ENCODE peak calls at places on chromosomes 11 and 22, in five cellular contexts. One of them, this sample, is unnamed. For H4K20me1, the result is how much of the 10 kb centered on the place peaks cover.

GRCh38 chr11:67410984-67411784 is 4.3 kb upstream of the CARNS1 start:
- DNase-seq in OCI-LY7: no peak
- DNase-seq in fibroblast of lung: no peak
- DNase-seq in hepatocyte: no peak
- DNase-seq in PC-3: no peak
- DNase-seq in this sample: no peak

GRCh38 chr22:26348810-26349526 is 80.1 kb upstream of the ASPHD2 start:
- DNase-seq in OCI-LY7: no peak
- DNase-seq in fibroblast of lung: no peak
- DNase-seq in hepatocyte: no peak
- DNase-seq in PC-3: no peak
- DNase-seq in this sample: no peak

GRCh38 chr22:50703726-50704509 is 31.3 kb downstream of the SHANK3 start:
- DNase-seq in OCI-LY7: no peak
- DNase-seq in fibroblast of lung: no peak
- DNase-seq in hepatocyte: no peak
- DNase-seq in PC-3: no peak
- DNase-seq in this sample: no peak

GRCh38 chr11:65700377-65700776 is 11.7 kb upstream of the KAT5 start:
- DNase-seq in OCI-LY7: no peak
- DNase-seq in fibroblast of lung: no peak
- DNase-seq in hepatocyte: no peak
- DNase-seq in PC-3: no peak
- DNase-seq in this sample: no peak

GRCh38 chr11:62592216-62592815 is 993 bp upstream of the TUT1 start:
- DNase-seq in OCI-LY7: peak
- DNase-seq in fibroblast of lung: no peak
- DNase-seq in hepatocyte: no peak
- DNase-seq in PC-3: no peak
- DNase-seq in this sample: no peak

GRCh38 chr22:19422440-19423301 is 8.9 kb downstream of the HIRA start:
- DNase-seq in OCI-LY7: no peak
- DNase-seq in fibroblast of lung: no peak
- DNase-seq in hepatocyte: no peak
- DNase-seq in PC-3: no peak
- DNase-seq in this sample: peak

GRCh38 chr11:115471367-115471766 is 32.8 kb downstream of the CADM1 start:
- DNase-seq in OCI-LY7: peak
- DNase-seq in fibroblast of lung: peak
- DNase-seq in hepatocyte: peak
- DNase-seq in PC-3: no peak
- DNase-seq in this sample: no peak

GRCh38 chr11:84795698-84796097 is 831.4 kb downstream of the DLG2 start:
- DNase-seq in OCI-LY7: no peak
- DNase-seq in fibroblast of lung: no peak
- DNase-seq in hepatocyte: no peak
- DNase-seq in PC-3: no peak
- DNase-seq in this sample: no peak

GRCh38 chr11:61532136-61533038 is 23.8 kb downstream of the LRRC10B start:
- DNase-seq in OCI-LY7: peak
- DNase-seq in fibroblast of lung: no peak
- DNase-seq in hepatocyte: peak
- DNase-seq in PC-3: peak
- DNase-seq in this sample: peak

GRCh38 chr22:46667245-46667623 is 47.0 kb downstream of the GRAMD4 start:
- DNase-seq in OCI-LY7: no peak
- DNase-seq in fibroblast of lung: no peak
- DNase-seq in hepatocyte: no peak
- DNase-seq in PC-3: no peak
- DNase-seq in this sample: no peak

GRCh38 chr11:126544311-126545056 is 189.0 kb downstream of the ST3GAL4 start:
- DNase-seq in OCI-LY7: no peak
- DNase-seq in fibroblast of lung: peak
- DNase-seq in hepatocyte: peak
- DNase-seq in PC-3: peak
- DNase-seq in this sample: peak

GRCh38 chr11:125128450-125128849 is 17.0 kb upstream of the TMEM218 start:
- DNase-seq in OCI-LY7: no peak
- DNase-seq in fibroblast of lung: peak
- DNase-seq in hepatocyte: no peak
- DNase-seq in PC-3: peak
- DNase-seq in this sample: peak

GRCh38 chr11:15969701-15970329 is 386.5 kb downstream of the SOX6 start:
- DNase-seq in OCI-LY7: no peak
- DNase-seq in fibroblast of lung: peak
- DNase-seq in hepatocyte: no peak
- DNase-seq in PC-3: no peak
- DNase-seq in this sample: peak

GRCh38 chr11:98625526-98625925 is 395.2 kb upstream of the CNTN5 start:
- DNase-seq in OCI-LY7: no peak
- DNase-seq in fibroblast of lung: no peak
- DNase-seq in hepatocyte: no peak
- DNase-seq in PC-3: no peak
- DNase-seq in this sample: no peak

GRCh38 chr11:31651822-31652221 is 142.3 kb downstream of the ELP4 start:
- DNase-seq in OCI-LY7: no peak
- DNase-seq in fibroblast of lung: no peak
- DNase-seq in hepatocyte: no peak
- DNase-seq in PC-3: no peak
- DNase-seq in this sample: no peak

GRCh38 chr11:88543902-88544655 is 206.5 kb upstream of the CTSC start:
- DNase-seq in OCI-LY7: peak
- DNase-seq in fibroblast of lung: peak
- DNase-seq in hepatocyte: peak
- DNase-seq in PC-3: peak
- DNase-seq in this sample: peak

GRCh38 chr11:76263657-76264056 is 57.4 kb upstream of the WNT11 start:
- DNase-seq in OCI-LY7: no peak
- DNase-seq in fibroblast of lung: no peak
- DNase-seq in hepatocyte: no peak
- DNase-seq in PC-3: no peak
- DNase-seq in this sample: no peak

GRCh38 chr11:65204646-65205601 is 23.2 kb downstream of the CAPN1 start:
- DNase-seq in OCI-LY7: peak
- DNase-seq in fibroblast of lung: peak
- DNase-seq in hepatocyte: peak
- DNase-seq in PC-3: peak
- DNase-seq in this sample: no peak

GRCh38 chr11:26950260-26950719 is 43.6 kb upstream of the FIBIN start:
- DNase-seq in OCI-LY7: no peak
- DNase-seq in fibroblast of lung: peak
- DNase-seq in hepatocyte: no peak
- DNase-seq in PC-3: no peak
- DNase-seq in this sample: peak

GRCh38 chr22:43424201-43424600 is 12.4 kb downstream of the MPPED1 start:
- DNase-seq in OCI-LY7: no peak
- DNase-seq in fibroblast of lung: no peak
- DNase-seq in hepatocyte: no peak
- DNase-seq in PC-3: no peak
- DNase-seq in this sample: no peak

GRCh38 chr11:105274631-105275030 is 135.1 kb upstream of the CARD18 start:
- DNase-seq in OCI-LY7: no peak
- DNase-seq in fibroblast of lung: no peak
- DNase-seq in hepatocyte: no peak
- DNase-seq in PC-3: no peak
- DNase-seq in this sample: no peak

GRCh38 chr22:36701166-36701713 is 2.3 kb downstream of the CACNG2 start:
- DNase-seq in OCI-LY7: no peak
- DNase-seq in fibroblast of lung: no peak
- DNase-seq in hepatocyte: no peak
- DNase-seq in PC-3: no peak
- DNase-seq in this sample: no peak

DNA sequence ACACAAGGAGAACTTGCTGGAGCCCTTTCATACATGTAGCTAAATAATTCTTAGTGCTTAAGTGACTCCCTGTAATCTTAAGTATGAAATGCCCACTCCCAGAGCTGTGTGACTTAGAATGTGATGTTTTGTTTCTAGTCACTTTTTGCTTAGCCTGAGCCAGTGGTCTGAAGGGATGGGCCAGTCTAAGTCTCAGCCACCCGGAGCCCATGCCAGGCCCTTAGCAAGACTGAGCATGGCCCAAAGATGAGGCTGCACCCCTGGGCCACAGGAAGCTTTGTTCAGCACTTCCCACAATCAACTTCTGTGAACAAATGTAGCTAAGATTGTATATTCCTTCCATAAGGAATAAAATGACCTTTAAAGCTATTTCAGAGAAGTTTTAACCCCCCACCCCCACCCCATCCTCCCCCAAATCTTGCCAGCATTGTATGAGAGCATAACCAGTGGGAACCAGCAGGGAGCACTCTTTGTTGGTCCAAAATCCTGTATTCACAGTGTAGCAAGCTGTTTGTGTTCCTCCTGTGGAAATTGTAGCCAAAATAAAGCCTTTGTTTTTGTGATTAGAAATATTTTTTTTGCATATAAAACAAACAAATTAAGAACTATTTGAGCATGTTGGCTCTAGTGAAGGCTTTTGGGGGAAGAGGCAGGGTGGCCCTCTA is 73.8 kb upstream of the GAL start:
- DNase-seq in OCI-LY7: no peak
- DNase-seq in fibroblast of lung: no peak
- DNase-seq in hepatocyte: no peak
- DNase-seq in PC-3: no peak
- DNase-seq in this sample: no peak
- TF ChIP-seq CTCF in OCI-LY7: peak
- TF ChIP-seq CTCF in fibroblast of lung: peak
- TF ChIP-seq CTCF in hepatocyte: peak
- TF ChIP-seq CTCF in PC-3: peak
- TF ChIP-seq CTCF in this sample: peak

GRCh38 chr22:39212721-39213376 is 31.9 kb downstream of the PDGFB start:
- DNase-seq in OCI-LY7: no peak
- DNase-seq in fibroblast of lung: peak
- DNase-seq in hepatocyte: no peak
- DNase-seq in PC-3: peak
- DNase-seq in this sample: peak
- H3K4me2 ChIP-seq in OCI-LY7: no peak
- H3K4me2 ChIP-seq in fibroblast of lung: no peak
- H3K4me2 ChIP-seq in hepatocyte: no peak
- H3K4me2 ChIP-seq in PC-3: peak
- H3K4me2 ChIP-seq in this sample: peak

GRCh38 chr22:33873186-33873585 is 47.1 kb downstream of the LARGE1 start:
- DNase-seq in OCI-LY7: no peak
- DNase-seq in fibroblast of lung: no peak
- DNase-seq in hepatocyte: no peak
- DNase-seq in PC-3: no peak
- DNase-seq in this sample: no peak

GRCh38 chr22:33874206-33874605 is 46.1 kb downstream of the LARGE1 start:
- DNase-seq in OCI-LY7: no peak
- DNase-seq in fibroblast of lung: no peak
- DNase-seq in hepatocyte: no peak
- DNase-seq in PC-3: no peak
- DNase-seq in this sample: no peak

GRCh38 chr22:33873666-33874065 is 46.6 kb downstream of the LARGE1 start:
- DNase-seq in OCI-LY7: no peak
- DNase-seq in fibroblast of lung: no peak
- DNase-seq in hepatocyte: no peak
- DNase-seq in PC-3: no peak
- DNase-seq in this sample: no peak

GRCh38 chr22:33871935-33872334 is 48.3 kb downstream of the LARGE1 start:
- DNase-seq in OCI-LY7: no peak
- DNase-seq in fibroblast of lung: no peak
- DNase-seq in hepatocyte: no peak
- DNase-seq in PC-3: no peak
- DNase-seq in this sample: no peak

GRCh38 chr22:33875316-33875715 is 45.0 kb downstream of the LARGE1 start:
- DNase-seq in OCI-LY7: no peak
- DNase-seq in fibroblast of lung: no peak
- DNase-seq in hepatocyte: no peak
- DNase-seq in PC-3: no peak
- DNase-seq in this sample: no peak
- H4K20me1 ChIP-seq in OCI-LY7: under half
- H4K20me1 ChIP-seq in fibroblast of lung: under half
- H4K20me1 ChIP-seq in hepatocyte: under half
- H4K20me1 ChIP-seq in PC-3: under half
- H4K20me1 ChIP-seq in this sample: under half

GRCh38 chr11:123801765-123802164 is 4.4 kb downstream of the OR6M1 start:
- DNase-seq in OCI-LY7: no peak
- DNase-seq in fibroblast of lung: no peak
- DNase-seq in hepatocyte: no peak
- DNase-seq in PC-3: no peak
- DNase-seq in this sample: no peak
- TF ChIP-seq CTCF in OCI-LY7: no peak
- TF ChIP-seq CTCF in fibroblast of lung: no peak
- TF ChIP-seq CTCF in hepatocyte: no peak
- TF ChIP-seq CTCF in PC-3: no peak
- TF ChIP-seq CTCF in this sample: no peak

GRCh38 chr11:118914178-118914918 is 11.4 kb downstream of the BCL9L start:
- DNase-seq in OCI-LY7: peak
- DNase-seq in fibroblast of lung: peak
- DNase-seq in hepatocyte: no peak
- DNase-seq in PC-3: peak
- DNase-seq in this sample: peak
- H3K4me2 ChIP-seq in OCI-LY7: peak
- H3K4me2 ChIP-seq in fibroblast of lung: peak
- H3K4me2 ChIP-seq in hepatocyte: peak
- H3K4me2 ChIP-seq in PC-3: peak
- H3K4me2 ChIP-seq in this sample: peak